ENCODE peak calls at places on chromosomes 5 and 9, in six cellular contexts. One of them, this sample, is unnamed.

GRCh38 chr9:16247188-16247875 is 623.1 kb downstream of the BNC2 start:
- DNase-seq in HCT116: no peak
- DNase-seq in K562: no peak
- DNase-seq in GM12878: no peak
- DNase-seq in HepG2: no peak
- DNase-seq in H1: no peak
- DNase-seq in this sample: no peak

GRCh38 chr9:35728041-35728971 is 3.7 kb downstream of the TLN1 start:
- DNase-seq in GM12878: no peak
- DNase-seq in HepG2: peak; percentile 91
- DNase-seq in HCT116: no peak
- DNase-seq in H1: peak; percentile 56
- DNase-seq in K562: peak; percentile 62
- DNase-seq in this sample: peak; percentile 89

GRCh38 chr5:96968074-96968473 is 32.2 kb downstream of the LNPEP start:
- DNase-seq in H1: no peak
- DNase-seq in GM12878: no peak
- DNase-seq in HepG2: peak; percentile 29
- DNase-seq in HCT116: peak; percentile 16
- DNase-seq in K562: peak; percentile 13
- DNase-seq in this sample: no peak

GRCh38 chr5:135543151-135543818 is 7.5 kb upstream of the NEUROG1 start:
- DNase-seq in HCT116: no peak
- DNase-seq in K562: no peak
- DNase-seq in GM12878: no peak
- DNase-seq in HepG2: no peak
- DNase-seq in H1: no peak
- DNase-seq in this sample: no peak

GRCh38 chr5:170266570-170267379 is 30.8 kb downstream of the LCP2 start:
- DNase-seq in GM12878: no peak
- DNase-seq in K562: no peak
- DNase-seq in HCT116: no peak
- DNase-seq in H1: peak; percentile 43
- DNase-seq in HepG2: no peak
- DNase-seq in this sample: no peak

GRCh38 chr9:77977210-77977611 is 54.4 kb downstream of the GNAQ start:
- DNase-seq in GM12878: no peak
- DNase-seq in HCT116: peak; percentile 21
- DNase-seq in HepG2: peak; percentile 79
- DNase-seq in K562: peak; percentile 50
- DNase-seq in H1: no peak
- DNase-seq in this sample: peak; percentile 51

GRCh38 chr9:135596211-135596610 is 34.7 kb downstream of the PAEP start:
- DNase-seq in HepG2: no peak
- DNase-seq in K562: no peak
- DNase-seq in HCT116: no peak
- DNase-seq in GM12878: no peak
- DNase-seq in H1: no peak
- DNase-seq in this sample: no peak

GRCh38 chr9:87950765-87951488 is 23.4 kb downstream of the CDK20 start:
- DNase-seq in K562: peak; percentile 55
- DNase-seq in GM12878: no peak
- DNase-seq in H1: peak; percentile 57
- DNase-seq in HCT116: peak; percentile 28
- DNase-seq in HepG2: peak; percentile 22
- DNase-seq in this sample: peak; percentile 22

GRCh38 chr9:94720846-94721549 is 5.5 kb upstream of the AOPEP start:
- DNase-seq in HepG2: peak; percentile 15
- DNase-seq in K562: no peak
- DNase-seq in H1: no peak
- DNase-seq in HCT116: no peak
- DNase-seq in GM12878: no peak
- DNase-seq in this sample: no peak

GRCh38 chr5:2388005-2388361 is 363.5 kb downstream of the IRX2 start:
- DNase-seq in HCT116: no peak
- DNase-seq in GM12878: no peak
- DNase-seq in H1: no peak
- DNase-seq in K562: no peak
- DNase-seq in HepG2: no peak
- DNase-seq in this sample: no peak
- TF ChIP-seq ZNF274 in HCT116: no peak
- TF ChIP-seq ZNF274 in GM12878: no peak
- TF ChIP-seq ZNF274 in H1: no peak
- TF ChIP-seq ZNF274 in K562: no peak
- TF ChIP-seq ZNF274 in HepG2: no peak
- TF ChIP-seq ZNF274 in this sample: no peak

GRCh38 chr9:115944166-115944948 is 209.2 kb upstream of the PAPPA start:
- DNase-seq in HepG2: peak; percentile 99
- DNase-seq in H1: no peak
- DNase-seq in GM12878: no peak
- DNase-seq in HCT116: no peak
- DNase-seq in K562: no peak
- DNase-seq in this sample: no peak

GRCh38 chr9:115941561-115942315 is 211.9 kb upstream of the PAPPA start:
- DNase-seq in HCT116: no peak
- DNase-seq in K562: no peak
- DNase-seq in H1: no peak
- DNase-seq in HepG2: no peak
- DNase-seq in GM12878: no peak
- DNase-seq in this sample: no peak

GRCh38 chr9:115945009-115945431 is 208.6 kb upstream of the PAPPA start:
- DNase-seq in K562: no peak
- DNase-seq in HCT116: no peak
- DNase-seq in H1: no peak
- DNase-seq in HepG2: no peak
- DNase-seq in GM12878: no peak
- DNase-seq in this sample: no peak

GRCh38 chr9:115946530-115946929 is 207.1 kb upstream of the PAPPA start:
- DNase-seq in HCT116: no peak
- DNase-seq in HepG2: peak; percentile 88
- DNase-seq in K562: no peak
- DNase-seq in H1: no peak
- DNase-seq in GM12878: no peak
- DNase-seq in this sample: no peak

DNA sequence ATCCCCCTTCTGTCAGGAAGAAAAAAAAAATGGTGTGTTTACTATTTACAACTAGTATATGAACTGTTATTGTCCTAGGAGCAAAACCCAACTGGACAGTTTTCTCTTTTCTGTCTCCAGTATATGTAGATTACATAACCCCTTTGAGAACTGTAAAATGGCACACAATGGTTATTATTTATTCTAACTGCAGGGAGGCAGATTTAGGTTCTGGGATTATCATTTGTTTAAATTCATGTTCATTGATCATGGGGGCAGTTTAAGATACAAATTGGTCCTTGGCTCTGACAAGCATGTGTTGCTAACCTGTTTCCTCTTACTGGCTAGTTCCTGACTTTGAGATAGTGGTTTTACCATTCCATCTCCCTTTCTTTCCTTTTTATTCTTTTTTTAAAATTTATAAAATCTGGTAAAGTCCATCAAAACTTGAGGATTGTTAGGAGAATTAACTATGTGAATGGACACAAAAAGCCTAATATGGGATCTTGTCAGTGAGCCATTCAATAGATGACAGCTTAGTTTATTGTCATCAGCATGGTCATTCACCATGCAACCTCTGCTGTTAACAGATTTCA is 209.9 kb upstream of the PAPPA start:
- DNase-seq in HepG2: no peak
- DNase-seq in HCT116: no peak
- DNase-seq in GM12878: no peak
- DNase-seq in K562: no peak
- DNase-seq in H1: no peak
- DNase-seq in this sample: no peak
- H3K9ac ChIP-seq in HepG2: peak overlapping the region; percentile 72
- H3K9ac ChIP-seq in HCT116: no peak overlapping the region
- H3K9ac ChIP-seq in GM12878: no peak overlapping the region
- H3K9ac ChIP-seq in K562: no peak overlapping the region
- H3K9ac ChIP-seq in H1: no peak overlapping the region
- H3K9ac ChIP-seq in this sample: no peak overlapping the region

DNA sequence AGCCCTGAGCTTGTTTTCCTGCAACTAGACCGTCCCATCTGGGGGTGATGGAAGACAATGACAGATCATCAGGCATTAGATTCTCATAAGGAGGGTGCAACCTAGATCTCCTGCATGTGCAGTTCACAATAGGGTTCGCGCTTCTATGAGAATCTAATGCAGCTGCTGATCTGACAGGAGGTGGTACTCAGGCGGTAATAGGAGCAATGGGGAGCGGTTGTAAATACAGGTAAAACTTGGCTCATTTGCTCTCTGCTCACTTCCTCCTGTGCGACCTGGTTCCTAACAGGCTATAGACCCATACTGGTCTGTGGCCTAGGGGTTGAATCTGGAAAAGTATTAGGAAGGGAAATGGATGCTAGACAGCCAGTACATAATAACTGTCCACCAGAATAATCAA is 39.7 kb downstream of the PTTG1 start:
- DNase-seq in GM12878: no peak
- DNase-seq in HepG2: no peak
- DNase-seq in HCT116: no peak
- DNase-seq in H1: no peak
- DNase-seq in K562: no peak
- DNase-seq in this sample: no peak
- H3K4me1 ChIP-seq in GM12878: peaks cover 49% of the 10 kb centered on the region
- H3K4me1 ChIP-seq in HepG2: peaks cover 67% of the 10 kb centered on the region
- H3K4me1 ChIP-seq in HCT116: no peaks in the 10 kb centered on the region
- H3K4me1 ChIP-seq in H1: no peaks in the 10 kb centered on the region
- H3K4me1 ChIP-seq in K562: no peaks in the 10 kb centered on the region
- H3K4me1 ChIP-seq in this sample: no peaks in the 10 kb centered on the region

GRCh38 chr5:28780083-28780692 is 1741.8 kb upstream of the CDH9 start:
- DNase-seq in HepG2: no peak
- DNase-seq in H1: no peak
- DNase-seq in HCT116: no peak
- DNase-seq in GM12878: no peak
- DNase-seq in K562: no peak
- DNase-seq in this sample: no peak

DNA sequence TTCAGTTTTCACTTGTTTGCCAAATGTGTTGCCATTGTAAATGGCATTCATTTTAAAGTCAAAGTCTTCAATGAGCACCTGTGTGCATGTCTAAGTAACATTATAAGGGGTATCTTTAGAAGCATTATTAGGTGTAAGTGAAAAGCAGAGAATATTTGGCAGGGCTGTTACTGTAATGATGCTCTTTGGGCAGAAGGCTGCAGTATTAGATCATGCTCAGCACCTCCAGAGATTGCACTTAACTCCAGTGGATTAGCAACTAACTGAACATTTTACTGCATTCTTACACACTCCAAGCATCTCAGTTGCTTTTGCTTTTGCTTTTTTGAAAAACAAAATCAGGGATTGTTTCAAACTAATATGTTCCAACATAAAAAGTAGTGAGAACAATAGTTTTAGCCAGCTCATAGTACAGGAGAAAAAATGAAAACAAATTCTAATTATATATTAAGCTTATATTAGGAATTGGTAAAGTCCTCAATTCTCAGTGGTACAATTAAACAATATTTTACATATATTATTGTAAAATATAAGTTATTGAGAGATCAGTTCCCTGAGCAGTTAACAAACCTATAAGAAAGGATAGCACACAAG is 1740.9 kb upstream of the CDH9 start:
- DNase-seq in HepG2: no peak
- DNase-seq in K562: no peak
- DNase-seq in GM12878: no peak
- DNase-seq in H1: no peak
- DNase-seq in HCT116: no peak
- DNase-seq in this sample: no peak
- TF ChIP-seq ZNF274 in HepG2: no peak
- TF ChIP-seq ZNF274 in K562: no peak
- TF ChIP-seq ZNF274 in GM12878: no peak
- TF ChIP-seq ZNF274 in H1: no peak
- TF ChIP-seq ZNF274 in HCT116: no peak
- TF ChIP-seq ZNF274 in this sample: no peak

GRCh38 chr5:93279292-93279974 is 301.6 kb downstream of the NR2F1-AS1 start:
- DNase-seq in HCT116: no peak
- DNase-seq in HepG2: no peak
- DNase-seq in K562: no peak
- DNase-seq in H1: no peak
- DNase-seq in GM12878: no peak
- DNase-seq in this sample: no peak

GRCh38 chr5:93281980-93282772 is 298.8 kb downstream of the NR2F1-AS1 start:
- DNase-seq in GM12878: no peak
- DNase-seq in HCT116: no peak
- DNase-seq in K562: no peak
- DNase-seq in H1: no peak
- DNase-seq in HepG2: no peak
- DNase-seq in this sample: no peak

GRCh38 chr5:93280518-93280917 is 300.5 kb downstream of the NR2F1-AS1 start:
- DNase-seq in HepG2: peak; percentile 24
- DNase-seq in GM12878: no peak
- DNase-seq in HCT116: no peak
- DNase-seq in K562: no peak
- DNase-seq in H1: no peak
- DNase-seq in this sample: no peak

GRCh38 chr5:93277001-93277400 is 304.0 kb downstream of the NR2F1-AS1 start:
- DNase-seq in K562: no peak
- DNase-seq in HCT116: no peak
- DNase-seq in HepG2: no peak
- DNase-seq in H1: no peak
- DNase-seq in GM12878: no peak
- DNase-seq in this sample: no peak

GRCh38 chr5:93278876-93279275 is 302.1 kb downstream of the NR2F1-AS1 start:
- DNase-seq in K562: no peak
- DNase-seq in HCT116: no peak
- DNase-seq in GM12878: no peak
- DNase-seq in HepG2: no peak
- DNase-seq in H1: no peak
- DNase-seq in this sample: no peak
- H3K9ac ChIP-seq in K562: no peak overlapping the region
- H3K9ac ChIP-seq in HCT116: no peak overlapping the region
- H3K9ac ChIP-seq in GM12878: no peak overlapping the region
- H3K9ac ChIP-seq in HepG2: no peak overlapping the region
- H3K9ac ChIP-seq in H1: no peak overlapping the region
- H3K9ac ChIP-seq in this sample: no peak overlapping the region